ENCODE peak calls at places on chromosomes 16 and 17, in five cellular contexts. One of them, this sample, is unnamed.

GRCh38 chr17:59406808-59407381 is 75.4 kb downstream of the YPEL2 start:
- DNase-seq in mucosa of descending colon: no peak
- DNase-seq in A549: peak
- DNase-seq in IMR-90: peak
- DNase-seq in neural progenitor cell: no peak
- DNase-seq in this sample: peak

GRCh38 chr17:28008526-28008925 is 34.0 kb upstream of the NLK start:
- DNase-seq in mucosa of descending colon: peak
- DNase-seq in neural progenitor cell: peak
- DNase-seq in IMR-90: peak
- DNase-seq in A549: peak
- DNase-seq in this sample: peak

GRCh38 chr16:86869288-86870022 is 291.1 kb downstream of the FOXL1 start:
- DNase-seq in A549: no peak
- DNase-seq in neural progenitor cell: no peak
- DNase-seq in mucosa of descending colon: no peak
- DNase-seq in IMR-90: no peak
- DNase-seq in this sample: no peak

GRCh38 chr16:29877266-29877961 is 14.4 kb upstream of the CDIPT start:
- DNase-seq in IMR-90: peak
- DNase-seq in mucosa of descending colon: no peak
- DNase-seq in A549: peak
- DNase-seq in neural progenitor cell: peak
- DNase-seq in this sample: peak

GRCh38 chr16:31105677-31106213 is 2.4 kb upstream of the BCKDK start:
- DNase-seq in IMR-90: no peak
- DNase-seq in neural progenitor cell: peak
- DNase-seq in mucosa of descending colon: peak
- DNase-seq in A549: peak
- DNase-seq in this sample: peak

GRCh38 chr17:66777689-66778225 is 57.2 kb upstream of the CACNG5 start:
- DNase-seq in mucosa of descending colon: no peak
- DNase-seq in A549: no peak
- DNase-seq in IMR-90: peak
- DNase-seq in neural progenitor cell: peak
- DNase-seq in this sample: no peak

GRCh38 chr16:17945080-17945601 is 391.4 kb downstream of the NPIPA8 start:
- DNase-seq in mucosa of descending colon: no peak
- DNase-seq in A549: no peak
- DNase-seq in IMR-90: no peak
- DNase-seq in neural progenitor cell: no peak
- DNase-seq in this sample: no peak

GRCh38 chr17:59030811-59031210 is 75.9 kb downstream of the TRIM37 start:
- DNase-seq in mucosa of descending colon: no peak
- DNase-seq in neural progenitor cell: no peak
- DNase-seq in IMR-90: no peak
- DNase-seq in A549: no peak
- DNase-seq in this sample: no peak

GRCh38 chr16:66928702-66929388 is 3.5 kb upstream of the RRAD start:
- DNase-seq in IMR-90: peak
- DNase-seq in A549: peak
- DNase-seq in neural progenitor cell: peak
- DNase-seq in mucosa of descending colon: no peak
- DNase-seq in this sample: no peak

GRCh38 chr17:50114849-50115357 is 15.1 kb downstream of the SAMD14 start:
- DNase-seq in mucosa of descending colon: no peak
- DNase-seq in IMR-90: peak
- DNase-seq in neural progenitor cell: peak
- DNase-seq in A549: peak
- DNase-seq in this sample: peak

GRCh38 chr17:50211249-50212120 is 10.1 kb upstream of the COL1A1 start:
- DNase-seq in mucosa of descending colon: no peak
- DNase-seq in IMR-90: no peak
- DNase-seq in A549: no peak
- DNase-seq in neural progenitor cell: no peak
- DNase-seq in this sample: no peak

GRCh38 chr16:35352431-35352830 is 1893.0 kb downstream of the TP53TG3F start:
- DNase-seq in neural progenitor cell: no peak
- DNase-seq in IMR-90: no peak
- DNase-seq in A549: no peak
- DNase-seq in mucosa of descending colon: no peak
- DNase-seq in this sample: no peak

GRCh38 chr17:50331085-50331791 is 14.7 kb upstream of the XYLT2 start:
- DNase-seq in A549: no peak
- DNase-seq in neural progenitor cell: no peak
- DNase-seq in mucosa of descending colon: no peak
- DNase-seq in IMR-90: peak
- DNase-seq in this sample: no peak

GRCh38 chr17:63919311-63919723 is 678 bp upstream of the GH1 start:
- DNase-seq in IMR-90: peak
- DNase-seq in A549: peak
- DNase-seq in neural progenitor cell: peak
- DNase-seq in mucosa of descending colon: no peak
- DNase-seq in this sample: peak

GRCh38 chr16:25210758-25211157 is 6.0 kb upstream of the AQP8 start:
- DNase-seq in A549: no peak
- DNase-seq in mucosa of descending colon: no peak
- DNase-seq in IMR-90: peak
- DNase-seq in neural progenitor cell: no peak
- DNase-seq in this sample: no peak

GRCh38 chr17:10286324-10286723 is 86.5 kb downstream of the MYH13 start:
- DNase-seq in IMR-90: no peak
- DNase-seq in mucosa of descending colon: no peak
- DNase-seq in neural progenitor cell: no peak
- DNase-seq in A549: no peak
- DNase-seq in this sample: no peak

GRCh38 chr16:68459457-68459856 is 11.1 kb upstream of the SMPD3 start:
- DNase-seq in mucosa of descending colon: no peak
- DNase-seq in neural progenitor cell: no peak
- DNase-seq in IMR-90: no peak
- DNase-seq in A549: no peak
- DNase-seq in this sample: no peak

GRCh38 chr17:3972281-3972731 is 8.1 kb upstream of the ATP2A3 start:
- DNase-seq in neural progenitor cell: no peak
- DNase-seq in A549: no peak
- DNase-seq in IMR-90: no peak
- DNase-seq in mucosa of descending colon: peak
- DNase-seq in this sample: no peak

GRCh38 chr17:32684087-32684828 is 192.7 kb downstream of the MYO1D start:
- DNase-seq in IMR-90: no peak
- DNase-seq in A549: no peak
- DNase-seq in neural progenitor cell: no peak
- DNase-seq in mucosa of descending colon: no peak
- DNase-seq in this sample: no peak

GRCh38 chr17:57931488-57932137 is 23.6 kb downstream of the CUEDC1 start:
- DNase-seq in A549: no peak
- DNase-seq in neural progenitor cell: no peak
- DNase-seq in IMR-90: no peak
- DNase-seq in mucosa of descending colon: no peak
- DNase-seq in this sample: no peak

GRCh38 chr16:76071690-76072089 is 205.5 kb upstream of the CNTNAP4 start:
- DNase-seq in mucosa of descending colon: no peak
- DNase-seq in A549: no peak
- DNase-seq in neural progenitor cell: no peak
- DNase-seq in IMR-90: no peak
- DNase-seq in this sample: no peak

GRCh38 chr16:49019081-49019633 is 262.5 kb downstream of the CBLN1 start:
- DNase-seq in IMR-90: peak
- DNase-seq in mucosa of descending colon: no peak
- DNase-seq in neural progenitor cell: peak
- DNase-seq in A549: no peak
- DNase-seq in this sample: peak

GRCh38 chr17:13046361-13046760 is 28.5 kb upstream of the ELAC2 start:
- DNase-seq in IMR-90: no peak
- DNase-seq in neural progenitor cell: no peak
- DNase-seq in mucosa of descending colon: no peak
- DNase-seq in A549: no peak
- DNase-seq in this sample: no peak

GRCh38 chr17:36514856-36515255 is 19.8 kb downstream of the MYO19 start:
- DNase-seq in A549: no peak
- DNase-seq in neural progenitor cell: no peak
- DNase-seq in IMR-90: no peak
- DNase-seq in mucosa of descending colon: no peak
- DNase-seq in this sample: no peak

GRCh38 chr16:19119564-19119963 is 5.8 kb downstream of the ITPRIPL2 start:
- DNase-seq in mucosa of descending colon: no peak
- DNase-seq in neural progenitor cell: no peak
- DNase-seq in IMR-90: peak
- DNase-seq in A549: no peak
- DNase-seq in this sample: no peak

GRCh38 chr16:685967-686366 is 1.8 kb upstream of the JMJD8 start:
- DNase-seq in IMR-90: peak
- DNase-seq in A549: peak
- DNase-seq in neural progenitor cell: peak
- DNase-seq in mucosa of descending colon: peak
- DNase-seq in this sample: peak

GRCh38 chr16:69490707-69491324 is 66.4 kb downstream of the CYB5B start:
- DNase-seq in mucosa of descending colon: no peak
- DNase-seq in A549: no peak
- DNase-seq in neural progenitor cell: no peak
- DNase-seq in IMR-90: no peak
- DNase-seq in this sample: no peak

GRCh38 chr16:3819741-3820724 is 60.5 kb downstream of the CREBBP start:
- DNase-seq in mucosa of descending colon: no peak
- DNase-seq in IMR-90: peak
- DNase-seq in neural progenitor cell: no peak
- DNase-seq in A549: peak
- DNase-seq in this sample: no peak

GRCh38 chr17:73667184-73667959 is 23.1 kb upstream of the SDK2 start:
- DNase-seq in mucosa of descending colon: no peak
- DNase-seq in IMR-90: no peak
- DNase-seq in A549: no peak
- DNase-seq in neural progenitor cell: no peak
- DNase-seq in this sample: no peak

DNA sequence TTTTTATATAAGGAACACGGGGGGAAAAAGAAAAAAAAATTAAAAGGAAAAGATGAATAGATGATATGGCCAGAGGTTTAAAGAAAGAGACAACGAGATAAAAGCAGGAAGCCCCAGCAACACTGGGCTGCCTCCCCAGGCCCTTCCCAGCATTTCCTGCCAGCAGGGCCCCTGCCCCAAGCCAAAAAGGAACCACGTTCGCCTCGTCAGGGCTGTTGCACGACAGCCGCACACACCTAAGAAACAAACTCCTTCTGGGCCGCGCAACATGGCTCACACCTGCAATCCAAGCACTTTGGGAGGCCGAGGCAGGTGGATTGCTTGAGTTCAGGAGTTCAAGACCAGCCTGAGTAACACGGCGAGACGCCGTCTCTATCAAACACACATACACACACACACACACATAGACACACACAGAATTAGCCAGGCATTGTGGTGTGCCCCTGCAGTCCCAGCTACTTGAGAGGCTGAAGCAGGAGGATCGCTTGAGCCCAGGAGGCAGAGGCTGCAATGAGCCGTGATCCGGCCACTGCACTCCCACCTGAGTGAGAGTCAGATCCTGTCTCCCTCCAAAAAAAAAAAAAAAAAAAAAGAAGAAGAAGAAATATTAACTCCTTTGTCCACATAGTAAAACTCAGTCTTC is 83.0 kb downstream of the ANKRD11 start:
- DNase-seq in A549: no peak
- DNase-seq in neural progenitor cell: no peak
- DNase-seq in IMR-90: no peak
- DNase-seq in mucosa of descending colon: no peak
- DNase-seq in this sample: no peak
- TF ChIP-seq CTCF in A549: no peak
- TF ChIP-seq CTCF in neural progenitor cell: no peak
- TF ChIP-seq CTCF in IMR-90: no peak
- TF ChIP-seq CTCF in mucosa of descending colon: no peak
- TF ChIP-seq CTCF in this sample: no peak

GRCh38 chr17:38815576-38816193 is 9.4 kb downstream of the CWC25 start:
- DNase-seq in mucosa of descending colon: no peak
- DNase-seq in IMR-90: peak
- DNase-seq in A549: peak
- DNase-seq in neural progenitor cell: no peak
- DNase-seq in this sample: no peak
- TF ChIP-seq CTCF in mucosa of descending colon: no peak
- TF ChIP-seq CTCF in IMR-90: peak
- TF ChIP-seq CTCF in A549: peak
- TF ChIP-seq CTCF in neural progenitor cell: peak
- TF ChIP-seq CTCF in this sample: no peak

GRCh38 chr17:11302395-11302932 is 61.5 kb downstream of the SHISA6 start:
- DNase-seq in mucosa of descending colon: no peak
- DNase-seq in A549: no peak
- DNase-seq in IMR-90: no peak
- DNase-seq in neural progenitor cell: no peak
- DNase-seq in this sample: no peak

GRCh38 chr17:11303773-11304394 is 62.9 kb downstream of the SHISA6 start:
- DNase-seq in neural progenitor cell: no peak
- DNase-seq in IMR-90: no peak
- DNase-seq in A549: no peak
- DNase-seq in mucosa of descending colon: no peak
- DNase-seq in this sample: no peak

GRCh38 chr17:11300738-11301137 is 59.7 kb downstream of the SHISA6 start:
- DNase-seq in A549: no peak
- DNase-seq in mucosa of descending colon: no peak
- DNase-seq in IMR-90: no peak
- DNase-seq in neural progenitor cell: no peak
- DNase-seq in this sample: no peak

GRCh38 chr17:11305524-11305923 is 64.5 kb downstream of the SHISA6 start:
- DNase-seq in A549: no peak
- DNase-seq in mucosa of descending colon: no peak
- DNase-seq in neural progenitor cell: no peak
- DNase-seq in IMR-90: no peak
- DNase-seq in this sample: no peak

GRCh38 chr17:11304568-11304967 is 63.6 kb downstream of the SHISA6 start:
- DNase-seq in IMR-90: no peak
- DNase-seq in mucosa of descending colon: no peak
- DNase-seq in A549: no peak
- DNase-seq in neural progenitor cell: no peak
- DNase-seq in this sample: no peak
- TF ChIP-seq CTCF in IMR-90: no peak
- TF ChIP-seq CTCF in mucosa of descending colon: no peak
- TF ChIP-seq CTCF in A549: no peak
- TF ChIP-seq CTCF in neural progenitor cell: no peak
- TF ChIP-seq CTCF in this sample: no peak

GRCh38 chr16:70715113-70715711 is 29.4 kb upstream of the MTSS2 start:
- DNase-seq in mucosa of descending colon: no peak
- DNase-seq in neural progenitor cell: no peak
- DNase-seq in A549: peak
- DNase-seq in IMR-90: peak
- DNase-seq in this sample: peak
- TF ChIP-seq CTCF in mucosa of descending colon: no peak
- TF ChIP-seq CTCF in neural progenitor cell: no peak
- TF ChIP-seq CTCF in A549: no peak
- TF ChIP-seq CTCF in IMR-90: peak
- TF ChIP-seq CTCF in this sample: no peak

This sample was measured in nephron progenitor cell.